ENCODE peak calls at places on chromosome 2, in five cellular contexts. O, T, U, D and N are unnamed samples.

GRCh38 chr2:200507179-200507578 is 2.7 kb downstream of the KCTD18 start:
- DNase-seq in O (no peak), U (no peak), D (no peak), T (no peak), N (no peak)

GRCh38 chr2:263774-264492 is at the start of gene SH3YL1:
- DNase-seq in D (no peak), O (no peak), T (peak; percentile 90), U (peak; percentile 83), N (peak; percentile 25)

GRCh38 chr2:205714058-205714776 is 31.9 kb downstream of the NRP2 start:
- DNase-seq in D (no peak), O (no peak), T (no peak), U (no peak), N (no peak)

GRCh38 chr2:169119816-169120215 is 50.5 kb downstream of the DHRS9 start:
- DNase-seq in U (no peak), T (no peak), D (no peak), O (no peak), N (no peak)

GRCh38 chr2:241116606-241117560 is 14.8 kb upstream of the MTERF4 start:
- DNase-seq in O (no peak), U (no peak), D (no peak), T (peak; percentile 66), N (no peak)

GRCh38 chr2:74922592-74923227 is 35.7 kb upstream of the POLE4 start:
- DNase-seq in D (no peak), O (no peak), T (no peak), U (no peak), N (no peak)

GRCh38 chr2:20205069-20205468 is 19.9 kb downstream of the SDC1 start:
- DNase-seq in U (no peak), O (no peak), T (no peak), D (no peak), N (no peak)

GRCh38 chr2:222823183-222823915 is 37.5 kb upstream of the ACSL3 start:
- DNase-seq in T (no peak), U (no peak), O (no peak), D (no peak), N (no peak)

GRCh38 chr2:200472853-200473464 is 36.9 kb downstream of the KCTD18 start:
- DNase-seq in T (no peak), D (no peak), O (no peak), U (no peak), N (no peak)

GRCh38 chr2:168300460-168300859 is 53.1 kb upstream of the STK39 start:
- DNase-seq in O (no peak), T (no peak), D (no peak), U (no peak), N (no peak)

GRCh38 chr2:23404426-23404825 is 19.4 kb downstream of the KLHL29 start:
- DNase-seq in U (peak; percentile 68), O (peak; percentile 73), T (no peak), D (peak; percentile 28), N (no peak)

GRCh38 chr2:31253344-31254155 is 19.6 kb downstream of the EHD3 start:
- DNase-seq in O (no peak), U (peak; percentile 80), T (no peak), D (no peak), N (no peak)

GRCh38 chr2:234478121-234478858 is 18.6 kb downstream of the ARL4C start:
- DNase-seq in D (no peak), T (no peak), U (peak; percentile 71), O (no peak), N (no peak)

GRCh38 chr2:128309341-128310093 is 9.2 kb downstream of the HS6ST1 start:
- DNase-seq in T (peak; percentile 81), U (no peak), O (peak; percentile 3), D (no peak), N (no peak)

DNA sequence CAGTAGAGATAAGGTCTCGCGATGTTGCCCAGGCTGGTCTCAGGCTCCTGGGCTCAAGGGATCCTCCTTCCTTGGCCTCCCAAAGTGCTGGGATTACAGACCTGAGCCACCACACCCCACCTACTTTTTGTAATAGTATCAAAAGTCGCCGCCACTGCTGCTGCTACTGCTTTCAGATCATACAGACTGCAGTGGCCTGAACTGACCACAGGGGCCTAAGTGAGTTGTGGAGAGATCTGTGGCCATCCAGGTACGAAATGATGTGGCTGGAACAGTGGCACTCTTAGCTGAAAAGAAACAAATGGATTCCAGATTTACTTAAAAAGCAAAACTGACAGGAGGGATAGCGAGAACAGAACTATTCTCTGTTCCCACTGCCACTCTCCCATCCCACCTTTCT is 32.9 kb upstream of the POMC start:
- DNase-seq in D (peak; percentile 43), T (no peak), U (no peak), O (no peak), N (no peak)
- TF ChIP-seq CTCF in D (no peak), T (no peak), U (peak; percentile 30), O (peak; percentile 44), N (peak; percentile 47)

DNA sequence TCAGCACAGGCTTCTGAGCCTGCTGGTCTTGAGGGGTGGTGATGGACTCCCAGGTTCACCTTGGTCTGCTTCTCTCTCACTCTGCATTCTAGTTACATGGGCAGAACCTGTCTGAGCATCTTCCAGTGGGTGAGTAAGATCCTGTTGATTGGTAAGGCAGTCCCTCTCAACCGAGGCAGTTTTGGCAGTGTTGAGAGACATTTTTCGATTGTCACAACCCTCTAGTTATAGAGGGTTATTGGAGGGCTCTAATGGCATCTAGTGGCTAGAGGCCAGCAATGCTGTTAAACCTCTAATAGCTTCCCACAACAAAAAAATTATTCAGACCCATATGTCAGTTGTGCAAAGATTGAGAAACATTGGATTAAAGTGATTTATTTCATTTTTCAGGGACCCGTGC is 9.3 kb upstream of the MGAT5 start:
- DNase-seq in O (no peak), D (no peak), U (peak; percentile 42), T (no peak), N (no peak)
- TF ChIP-seq CTCF in O (no peak), D (no peak), U (no peak), T (no peak), N (no peak)

GRCh38 chr2:38824906-38825305 is 46.9 kb downstream of the GEMIN6 start:
- DNase-seq in T (no peak), U (no peak), O (no peak), D (no peak), N (no peak)

GRCh38 chr2:38823386-38823785 is 45.4 kb downstream of the GEMIN6 start:
- DNase-seq in D (no peak), U (no peak), T (no peak), O (no peak), N (no peak)

GRCh38 chr2:38828460-38828859 is 47.3 kb downstream of the DHX57 start:
- DNase-seq in T (no peak), D (no peak), U (no peak), O (no peak), N (no peak)

GRCh38 chr2:38830546-38831159 is 45.1 kb downstream of the DHX57 start:
- DNase-seq in D (no peak), O (no peak), U (no peak), T (no peak), N (no peak)

DNA sequence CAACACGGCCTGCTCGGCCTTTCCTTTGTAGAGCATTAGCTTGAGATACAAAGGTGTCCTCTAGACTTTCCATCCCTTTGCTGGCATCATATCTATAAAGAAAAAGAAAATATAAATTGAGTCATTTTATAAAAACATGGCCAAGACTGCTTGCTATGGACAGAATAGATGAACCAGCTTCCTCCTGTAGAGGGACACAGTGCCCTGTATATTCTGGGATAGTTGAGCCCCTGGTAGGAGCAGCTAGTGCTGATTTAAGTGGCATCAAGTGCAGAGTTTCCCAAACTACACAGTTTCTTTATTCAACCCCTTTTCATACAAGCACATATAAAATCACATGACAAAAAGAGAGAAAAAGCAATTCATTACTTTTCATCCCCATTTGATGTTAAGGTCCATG is 47.9 kb downstream of the GEMIN6 start:
- DNase-seq in O (no peak), U (no peak), T (no peak), D (no peak), N (no peak)
- TF ChIP-seq CTCF in O (no peak), U (no peak), T (no peak), D (no peak), N (no peak)

GRCh38 chr2:180523629-180524340 is 456.6 kb upstream of the UBE2E3 start:
- DNase-seq in T (no peak), U (peak; percentile 74), O (no peak), D (peak; percentile 6), N (no peak)

GRCh38 chr2:180520816-180521595 is 459.4 kb upstream of the UBE2E3 start:
- DNase-seq in O (no peak), T (no peak), D (peak; percentile 28), U (peak; percentile 90), N (no peak)

GRCh38 chr2:180516204-180516603 is 464.2 kb upstream of the UBE2E3 start:
- DNase-seq in D (no peak), T (no peak), O (no peak), U (no peak), N (no peak)

GRCh38 chr2:180519276-180519675 is 461.1 kb upstream of the UBE2E3 start:
- DNase-seq in U (peak; percentile 81), O (no peak), D (peak; percentile 11), T (no peak), N (no peak)

DNA sequence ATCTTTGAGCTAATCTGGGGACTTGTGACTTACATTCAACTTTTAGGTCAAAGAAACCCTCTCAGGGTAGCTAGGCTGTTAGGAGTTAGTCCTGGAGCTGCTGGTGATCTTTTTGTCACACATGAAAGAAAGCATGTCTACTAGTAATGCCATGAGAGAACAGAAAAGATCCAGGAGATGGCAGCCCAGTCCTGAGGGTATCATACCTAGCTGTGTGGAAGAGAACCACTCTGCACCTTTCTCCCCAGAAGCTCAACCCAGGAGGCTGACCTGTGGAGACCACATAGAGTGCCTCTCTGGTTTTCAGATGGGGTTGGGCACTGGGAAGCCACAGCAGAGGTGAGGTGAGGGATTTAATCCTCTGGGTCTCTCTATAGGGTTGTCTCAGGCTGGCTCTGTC is 460.2 kb upstream of the UBE2E3 start:
- DNase-seq in O (no peak), D (no peak), T (no peak), U (peak; percentile 38), N (no peak)
- TF ChIP-seq CTCF in O (no peak), D (peak; percentile 16), T (no peak), U (peak; percentile 41), N (no peak)

DNA sequence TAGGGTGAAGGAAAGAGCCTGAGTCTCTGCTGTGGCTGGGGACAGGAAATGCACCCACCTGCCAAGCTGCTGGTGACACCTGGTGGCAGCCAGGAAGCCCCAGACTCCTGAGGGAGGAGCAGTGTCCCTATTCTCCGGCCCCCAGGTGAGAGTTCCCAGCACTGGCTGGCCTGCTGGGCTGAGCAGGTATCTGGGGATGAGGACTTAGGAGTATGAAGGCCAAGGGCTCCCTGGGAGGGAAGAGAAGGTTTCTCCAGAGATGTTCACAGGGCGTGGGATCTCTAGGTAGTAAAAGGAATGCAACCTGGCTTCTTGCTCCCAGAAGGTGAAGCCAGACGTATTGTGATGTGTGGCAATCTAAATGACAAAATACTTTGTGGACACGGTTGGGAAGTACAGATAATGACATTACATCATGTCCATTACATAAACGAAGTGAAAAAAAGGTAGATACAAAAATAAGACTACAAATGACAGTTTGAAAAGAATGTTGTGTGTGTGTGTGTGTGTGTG is 75.8 kb upstream of the SLC1A4 start:
- DNase-seq in D (no peak), O (no peak), T (no peak), U (peak; percentile 50), N (no peak)
- TF ChIP-seq CTCF in D (peak; percentile 28), O (peak; percentile 19), T (no peak), U (peak; percentile 37), N (no peak)

DNA sequence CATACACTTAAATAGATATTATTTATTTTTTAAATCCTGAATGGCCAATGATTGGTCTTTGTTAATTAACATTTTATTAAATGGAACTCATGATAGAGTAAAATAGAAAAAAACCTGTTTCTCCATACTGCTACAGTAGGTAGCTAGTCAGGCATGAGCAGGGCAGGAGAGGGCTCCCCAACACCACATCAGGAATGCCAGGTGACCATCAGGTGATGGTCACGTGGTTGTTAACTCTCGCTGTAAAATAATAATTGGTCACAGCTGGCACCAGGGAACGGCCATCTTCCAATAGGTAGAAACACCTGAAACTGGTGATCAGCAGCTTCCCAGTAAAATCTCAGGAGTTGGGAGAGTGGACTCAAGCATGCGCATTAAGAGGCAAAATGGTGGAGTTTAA is 172.2 kb downstream of the MEIS1 start:
- DNase-seq in T (no peak), D (no peak), O (no peak), U (no peak), N (no peak)
- TF ChIP-seq CTCF in T (no peak), D (no peak), O (no peak), U (no peak), N (no peak)